ENCODE peak calls at places on chromosomes 11 and 22, in four cellular contexts. X is psoas muscle, K is tibial artery, L is IMR-90. J is an unnamed sample.

GRCh38 chr11:77590194-77590591 is 440 bp downstream of the AQP11 start:
- DNase-seq in X (no peak), K (peak), L (peak), J (peak)

GRCh38 chr11:112881461-112881860 is 79.8 kb upstream of the NCAM1 start:
- DNase-seq in X (peak), K (no peak), L (no peak), J (no peak)

GRCh38 chr22:41222846-41223507 is 17.8 kb downstream of the CHADL start:
- DNase-seq in L (no peak), K (no peak), X (no peak), J (no peak)

GRCh38 chr11:106391771-106392412 is 314.4 kb downstream of the AASDHPPT start:
- DNase-seq in X (no peak), L (peak), K (no peak), J (no peak)

GRCh38 chr11:7673724-7674434 is 579 bp upstream of the CYB5R2 start:
- DNase-seq in L (no peak), X (peak), K (no peak), J (no peak)

GRCh38 chr11:110148775-110149744 is 55.9 kb downstream of the ZC3H12C start:
- DNase-seq in K (no peak), X (no peak), L (peak), J (no peak)

GRCh38 chr11:111634981-111635705 is 32.9 kb downstream of the SIK2 start:
- DNase-seq in K (no peak), L (peak), X (no peak), J (no peak)

GRCh38 chr11:94948070-94948617 is 25.2 kb downstream of the CWC15 start:
- DNase-seq in K (no peak), X (no peak), L (peak), J (no peak)

GRCh38 chr22:28021116-28021997 is 102.3 kb upstream of the PITPNB start:
- DNase-seq in L (no peak), X (no peak), K (no peak), J (peak)

DNA sequence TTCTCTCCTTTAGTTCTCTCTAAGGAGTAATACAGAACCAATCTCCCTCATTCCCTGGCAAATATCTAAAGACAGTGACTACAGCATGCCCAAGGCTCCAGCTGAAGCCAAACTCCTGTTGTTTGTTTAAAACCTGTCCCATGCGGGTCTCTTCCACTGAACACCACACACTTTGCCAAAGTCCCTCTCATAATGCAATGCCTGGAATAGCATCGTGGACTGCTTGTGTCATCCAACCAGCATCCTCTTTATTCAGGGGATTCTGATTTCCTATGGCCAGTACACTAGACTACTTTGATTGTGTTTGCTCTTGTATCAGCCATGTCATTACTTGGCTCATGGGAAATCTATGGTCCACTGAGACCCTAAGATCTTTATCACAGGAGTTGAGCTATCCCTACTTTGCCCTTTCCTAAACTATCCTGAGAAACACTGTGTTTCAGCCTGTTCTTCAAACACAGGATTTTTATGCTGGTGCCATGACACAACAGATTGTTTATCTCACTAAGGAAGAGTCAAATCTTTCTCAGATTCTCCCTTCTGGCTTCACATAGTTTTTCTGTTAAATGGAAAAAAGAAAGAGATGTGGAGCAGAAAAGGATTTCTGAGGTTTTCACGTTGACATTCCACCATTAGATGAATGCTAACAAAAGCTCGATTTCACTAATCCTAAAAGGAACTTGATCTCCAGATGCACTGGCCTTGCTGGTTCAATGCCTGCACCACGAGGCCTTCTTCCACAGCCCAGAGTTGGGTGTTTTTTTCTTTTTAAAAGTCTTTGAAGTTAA is 15.9 kb upstream of the IRAG1 start:
- DNase-seq in K (no peak), L (peak), X (no peak), J (no peak)
- H3K27ac ChIP-seq in K (no peak), L (peak), X (no peak), J (no peak)

GRCh38 chr11:12377106-12377823 is at the start of gene PARVA:
- DNase-seq in X (peak), L (peak), K (peak), J (peak)
- H3K27ac ChIP-seq in X (peak), L (peak), K (peak), J (peak)

GRCh38 chr22:37918149-37918548 is 12.1 kb downstream of the MICALL1 start:
- DNase-seq in X (no peak), L (no peak), K (no peak), J (no peak)
- H3K27ac ChIP-seq in X (no peak), L (no peak), K (no peak), J (no peak)

DNA sequence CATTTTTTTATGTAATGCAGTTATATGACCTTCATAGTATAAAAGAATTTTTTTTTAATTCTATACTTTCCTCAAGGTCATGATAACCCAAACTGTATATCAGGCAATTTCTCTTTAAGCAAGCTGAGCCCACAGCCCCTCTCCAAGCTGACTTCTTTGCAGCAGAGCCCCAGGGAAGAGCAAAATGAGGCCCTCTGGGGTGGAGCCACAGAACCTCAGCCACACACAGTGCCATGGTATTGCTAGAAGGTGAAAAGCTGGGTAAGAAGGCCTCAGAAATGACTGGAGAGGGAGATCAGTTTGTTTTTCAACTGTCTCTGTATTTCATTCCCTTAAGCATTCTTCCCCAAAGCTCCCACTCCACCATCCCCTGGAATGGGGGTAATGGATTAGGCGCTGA is 108.8 kb downstream of the PLEKHA7 start:
- DNase-seq in L (no peak), K (no peak), X (no peak), J (no peak)
- H3K27ac ChIP-seq in L (no peak), K (no peak), X (no peak), J (no peak)

GRCh38 chr22:30970356-30970746 is 1.3 kb downstream of the TUG1 start:
- DNase-seq in L (no peak), X (no peak), K (no peak), J (no peak)
- H3K27ac ChIP-seq in L (peak), X (peak), K (peak), J (no peak)

DNA sequence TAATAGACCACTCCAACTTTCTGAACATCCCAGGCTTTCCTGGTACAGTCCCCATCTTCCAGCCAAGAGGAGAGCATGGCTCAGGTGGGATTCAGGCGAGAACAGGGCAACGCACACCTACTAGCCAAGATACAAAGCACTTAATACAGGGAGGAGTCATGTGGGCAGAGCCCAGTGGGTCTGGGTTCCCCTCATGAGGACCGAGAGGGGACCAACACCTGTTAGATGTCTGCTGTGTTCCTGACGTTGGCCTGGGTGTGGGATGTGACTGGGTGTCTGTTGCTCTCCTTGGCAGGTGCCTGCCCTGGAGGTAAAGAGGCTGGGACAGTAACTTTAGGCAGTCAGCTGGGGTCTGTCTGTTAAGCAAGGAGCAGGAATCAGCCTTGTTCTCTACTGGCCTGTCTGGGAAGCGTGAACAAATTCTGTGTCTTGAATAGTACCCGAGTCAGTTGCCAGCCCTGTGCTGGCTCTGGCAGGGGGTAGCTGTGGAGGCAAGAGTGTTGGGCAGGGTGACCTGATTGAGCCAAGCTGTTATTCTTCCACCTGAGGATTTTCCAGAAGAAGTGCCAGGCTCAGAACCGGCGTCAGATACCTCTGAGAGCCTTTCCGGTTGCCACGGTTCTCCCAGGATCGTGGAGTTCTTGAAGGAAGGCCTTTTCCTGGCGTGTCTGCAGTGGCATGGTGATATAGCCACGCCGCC is 56.3 kb downstream of the BCR start:
- DNase-seq in K (no peak), L (no peak), X (no peak), J (no peak)
- H3K27ac ChIP-seq in K (peak), L (no peak), X (no peak), J (no peak)

GRCh38 chr11:118241191-118242098 is 10.7 kb downstream of the MPZL3 start:
- DNase-seq in K (no peak), L (no peak), X (no peak), J (no peak)
- H3K27ac ChIP-seq in K (no peak), L (no peak), X (peak), J (no peak)

GRCh38 chr22:20457506-20458240 is 20.0 kb upstream of the SCARF2 start:
- DNase-seq in X (no peak), K (no peak), L (no peak), J (no peak)

GRCh38 chr22:20456722-20457076 is 19.1 kb upstream of the SCARF2 start:
- DNase-seq in L (no peak), X (no peak), K (no peak), J (no peak)

GRCh38 chr22:20455709-20456063 is 18.1 kb upstream of the SCARF2 start:
- DNase-seq in L (peak), X (no peak), K (no peak), J (no peak)

GRCh38 chr22:20458530-20459151 is 21.0 kb upstream of the SCARF2 start:
- DNase-seq in K (no peak), X (no peak), L (no peak), J (no peak)

GRCh38 chr22:20456064-20456721 is 18.6 kb upstream of the SCARF2 start:
- DNase-seq in K (peak), L (peak), X (peak), J (peak)
- H3K27ac ChIP-seq in K (no peak), L (no peak), X (no peak), J (peak)

DNA sequence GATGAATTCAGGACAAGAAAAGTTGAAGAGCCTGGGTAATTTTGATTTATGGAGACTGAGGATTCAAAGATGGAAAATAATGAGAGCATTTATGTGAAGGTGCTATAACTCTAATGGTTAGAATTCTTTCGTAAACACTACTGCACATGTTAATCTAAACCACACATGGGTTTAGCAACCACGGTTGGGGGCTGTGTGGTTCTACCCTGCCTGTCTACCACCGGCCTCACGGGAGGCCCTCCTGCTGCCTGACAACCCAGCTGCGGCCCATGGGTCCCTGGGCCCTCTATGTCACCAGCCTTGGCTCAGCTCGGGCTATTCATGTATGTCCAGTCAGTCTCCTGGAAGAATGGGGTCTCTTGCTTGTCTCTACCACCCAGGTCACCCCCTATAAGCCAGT is 68.5 kb upstream of the ARFGAP3 start:
- DNase-seq in X (no peak), L (no peak), K (no peak), J (no peak)
- H3K27ac ChIP-seq in X (peak), L (no peak), K (peak), J (no peak)

GRCh38 chr11:10556590-10556989 is 11.9 kb downstream of the LYVE1 start:
- DNase-seq in L (no peak), K (no peak), X (no peak), J (no peak)

GRCh38 chr11:10551845-10552352 is 10.9 kb upstream of the RNF141 start:
- DNase-seq in L (no peak), K (no peak), X (no peak), J (no peak)

GRCh38 chr11:10550503-10550902 is 9.5 kb upstream of the RNF141 start:
- DNase-seq in K (no peak), X (no peak), L (peak), J (no peak)

GRCh38 chr11:10550988-10551657 is 10.1 kb upstream of the RNF141 start:
- DNase-seq in X (no peak), L (no peak), K (no peak), J (no peak)
- H3K27ac ChIP-seq in X (no peak), L (peak), K (no peak), J (no peak)